ENCODE peak calls at places on chromosomes 1 and 21, in nine cellular contexts. S is Panc1; L is effector CD4-positive, alpha-beta T cell; B is stimulated activated CD8-positive, alpha-beta memory T cell treated with anti-CD3 and anti-CD28 coated beads, Interleukin-2, amount 100 ng/mL, for 1 hour; O is iPS-NIHi11; Q is NAMALWA; C is GM04503; U is B cell; T is amniotic stem cell. M is an unnamed sample.
A peak's percentile ranks its signal among the peaks of the same experiment; 100 is the strongest.

GRCh38 chr1:106615473-106615872 is 441.0 kb upstream of the PRMT6 start:
- DNase-seq in Q (no peak), S (no peak), T (no peak), U (no peak), L (no peak), B (no peak), C (no peak), O (no peak), M (no peak)

GRCh38 chr1:26190373-26190987 is at the start of gene CATSPER4:
- DNase-seq in Q (no peak), U (no peak), L (no peak), O (peak; percentile 96), C (no peak), T (no peak), B (no peak), S (no peak), M (no peak)

GRCh38 chr1:226637147-226637935 is 88.8 kb downstream of the STUM start:
- DNase-seq in Q (no peak), S (no peak), T (no peak), C (no peak), U (peak; percentile 38), B (no peak), O (peak; percentile 45), L (peak; percentile 2), M (no peak)

GRCh38 chr1:26827205-26827604 is 717 bp downstream of the ZDHHC18 start:
- DNase-seq in S (no peak), B (no peak), Q (no peak), O (no peak), T (no peak), C (no peak), U (no peak), L (no peak), M (no peak)

GRCh38 chr1:178706467-178706866 is 18.6 kb upstream of the RALGPS2 start:
- DNase-seq in L (no peak), B (no peak), S (no peak), O (no peak), C (no peak), U (no peak), Q (no peak), T (no peak), M (no peak)

GRCh38 chr1:67460648-67461500 is 30.7 kb upstream of the SERBP1 start:
- DNase-seq in T (no peak), Q (no peak), L (no peak), S (no peak), U (no peak), O (no peak), C (peak; percentile 34), B (no peak), M (no peak)

GRCh38 chr21:35095859-35096291 is 46.8 kb upstream of the RUNX1 start:
- DNase-seq in S (no peak), T (no peak), L (no peak), C (peak; percentile 37), O (no peak), U (no peak), B (no peak), Q (no peak), M (no peak)

GRCh38 chr1:240312872-240313271 is 221.2 kb downstream of the FMN2 start:
- DNase-seq in S (no peak), U (no peak), B (no peak), Q (no peak), C (peak; percentile 76), O (no peak), T (peak; percentile 70), L (no peak), M (no peak)

GRCh38 chr1:92298573-92299476 is at the start of the genes GLMN and RPAP2:
- DNase-seq in L (peak; percentile 57), B (peak; percentile 43), U (peak; percentile 78), O (peak; percentile 93), Q (peak; percentile 91), C (peak; percentile 47), S (no peak), T (peak; percentile 63), M (peak; percentile 68)

GRCh38 chr1:1960480-1961196 is 41.6 kb upstream of the TMEM52 start:
- DNase-seq in T (no peak), O (no peak), U (no peak), Q (no peak), B (no peak), S (no peak), L (no peak), C (no peak), M (no peak)

GRCh38 chr1:23394176-23394575 is 24.5 kb upstream of the ZNF436 start:
- DNase-seq in Q (no peak), L (no peak), U (no peak), S (no peak), T (peak; percentile 38), B (no peak), O (no peak), C (no peak), M (no peak)

GRCh38 chr1:228004331-228004871 is 2.4 kb upstream of the WNT3A start:
- DNase-seq in T (no peak), O (peak; percentile 77), U (no peak), L (no peak), C (no peak), S (peak; percentile 12), B (no peak), Q (peak; percentile 61), M (no peak)

GRCh38 chr1:246567258-246568235 is 1.3 kb downstream of the CNST start:
- DNase-seq in C (peak; percentile 82), T (peak; percentile 79), L (no peak), S (peak; percentile 52), O (no peak), B (no peak), U (no peak), Q (peak; percentile 75), M (no peak)

GRCh38 chr1:62325696-62326095 is 6.5 kb upstream of the KANK4 start:
- DNase-seq in Q (no peak), S (no peak), L (no peak), C (peak; percentile 76), B (no peak), T (no peak), O (no peak), U (no peak), M (no peak)

GRCh38 chr1:201705389-201705788 is 123.6 kb upstream of the IPO9 start:
- DNase-seq in T (no peak), O (no peak), L (no peak), Q (no peak), C (no peak), U (no peak), B (no peak), S (no peak), M (no peak)

GRCh38 chr1:159923203-159924024 is 1.9 kb downstream of the TAGLN2 start:
- DNase-seq in U (peak; percentile 94), O (peak; percentile 83), S (no peak), Q (peak; percentile 90), B (peak; percentile 73), C (peak; percentile 56), L (peak; percentile 93), T (peak; percentile 68), M (peak; percentile 91)

GRCh38 chr1:9165396-9165795 is 36.5 kb upstream of the GPR157 start:
- DNase-seq in U (no peak), Q (no peak), O (no peak), S (no peak), T (no peak), L (no peak), C (no peak), B (no peak), M (no peak)

M was measured in CD8-positive, alpha-beta T cell.